ENCODE peak calls at places on chromosomes 4 and X, in eight cellular contexts. I is NT2/D1; N is stomach; A is lower lobe of right lung; J is mammary epithelial cell; V is CD8-positive, alpha-beta memory T cell; Q is psoas muscle; T is aorta. S is an unnamed sample.
A peak's percentile ranks its signal among the peaks of the same experiment; 100 is the strongest.

GRCh38 chrX:3638280-3638873 is 75.1 kb downstream of the PRKX start:
- DNase-seq in I (peak; percentile 16), N (peak; percentile 53), A (no peak), J (peak; percentile 20), V (no peak), Q (no peak), T (no peak), S (no peak)

GRCh38 chrX:16594490-16594889 is 55.5 kb upstream of the S100G start:
- DNase-seq in I (no peak), N (no peak), A (no peak), J (no peak), V (no peak), Q (no peak), T (no peak), S (no peak)

GRCh38 chr4:1598641-1599481 is 85.3 kb downstream of the FAM53A start:
- DNase-seq in I (no peak), N (no peak), A (peak; percentile 47), J (no peak), V (no peak), Q (peak; percentile 38), T (peak; percentile 34), S (no peak)

GRCh38 chr4:144831971-144832370 is 186.0 kb downstream of the HHIP start:
- DNase-seq in I (no peak), N (no peak), A (no peak), J (peak; percentile 8), V (no peak), Q (no peak), T (no peak), S (no peak)

GRCh38 chr4:43983610-43984009 is 465.0 kb downstream of the KCTD8 start:
- DNase-seq in I (no peak), N (no peak), A (no peak), J (no peak), V (no peak), Q (no peak), T (no peak), S (no peak)

GRCh38 chr4:122017296-122017695 is 65.4 kb upstream of the TRPC3 start:
- DNase-seq in I (no peak), N (no peak), A (no peak), J (no peak), V (no peak), Q (no peak), T (no peak), S (no peak)

GRCh38 chrX:133638285-133638684 is 223.0 kb upstream of the GPC4 start:
- DNase-seq in I (no peak), N (peak; percentile 35), A (no peak), J (peak; percentile 69), V (no peak), Q (no peak), T (no peak), S (no peak)

GRCh38 chrX:112211459-112211858 is 128.9 kb upstream of the TRPC5 start:
- DNase-seq in I (no peak), N (no peak), A (no peak), J (peak; percentile 8), V (no peak), Q (no peak), T (no peak), S (no peak)

GRCh38 chrX:83512111-83512510 is 4.0 kb downstream of the POU3F4 start:
- DNase-seq in I (no peak), N (no peak), A (no peak), J (no peak), V (no peak), Q (no peak), T (no peak), S (no peak)

GRCh38 chr4:17492058-17492741 is 19.7 kb downstream of the QDPR start:
- DNase-seq in I (no peak), N (no peak), A (no peak), J (no peak), V (no peak), Q (no peak), T (no peak), S (no peak)
- H3K36me3 ChIP-seq in I (peaks cover 73% of the 10 kb centered on the region), N (peaks cover 45% of the 10 kb centered on the region), A (peaks cover 82% of the 10 kb centered on the region), J (peaks cover 12% of the 10 kb centered on the region), V (peaks cover 21% of the 10 kb centered on the region), Q (peaks cover 4% of the 10 kb centered on the region), T (peaks cover 10% of the 10 kb centered on the region), S (peaks cover 51% of the 10 kb centered on the region)

GRCh38 chr4:91319869-91320268 is 983.9 kb upstream of the GRID2 start:
- DNase-seq in I (no peak), N (no peak), A (no peak), J (no peak), V (no peak), Q (no peak), T (no peak), S (no peak)
- H3K36me3 ChIP-seq in I (no peaks in the 10 kb centered on the region), N (no peaks in the 10 kb centered on the region), A (no peaks in the 10 kb centered on the region), J (no peaks in the 10 kb centered on the region), V (no peaks in the 10 kb centered on the region), Q (no peaks in the 10 kb centered on the region), T (no peaks in the 10 kb centered on the region), S (no peaks in the 10 kb centered on the region)

GRCh38 chr4:153372967-153373562 is 28.6 kb downstream of the MND1 start:
- DNase-seq in I (no peak), N (no peak), A (no peak), J (no peak), V (no peak), Q (no peak), T (no peak), S (no peak)
- H3K36me3 ChIP-seq in I (peaks cover 27% of the 10 kb centered on the region), N (no peaks in the 10 kb centered on the region), A (no peaks in the 10 kb centered on the region), J (no peaks in the 10 kb centered on the region), V (no peaks in the 10 kb centered on the region), Q (no peaks in the 10 kb centered on the region), T (no peaks in the 10 kb centered on the region), S (no peaks in the 10 kb centered on the region)

GRCh38 chr4:77062856-77063255 is 12.9 kb downstream of the CCNI start:
- DNase-seq in I (no peak), N (no peak), A (no peak), J (no peak), V (no peak), Q (no peak), T (no peak), S (no peak)
- H3K36me3 ChIP-seq in I (peaks cover 41% of the 10 kb centered on the region), N (peaks cover 38% of the 10 kb centered on the region), A (peaks cover 78% of the 10 kb centered on the region), J (peaks cover 47% of the 10 kb centered on the region), V (peaks cover 34% of the 10 kb centered on the region), Q (peaks cover 4% of the 10 kb centered on the region), T (peaks cover 1% of the 10 kb centered on the region), S (peaks cover 54% of the 10 kb centered on the region)

DNA sequence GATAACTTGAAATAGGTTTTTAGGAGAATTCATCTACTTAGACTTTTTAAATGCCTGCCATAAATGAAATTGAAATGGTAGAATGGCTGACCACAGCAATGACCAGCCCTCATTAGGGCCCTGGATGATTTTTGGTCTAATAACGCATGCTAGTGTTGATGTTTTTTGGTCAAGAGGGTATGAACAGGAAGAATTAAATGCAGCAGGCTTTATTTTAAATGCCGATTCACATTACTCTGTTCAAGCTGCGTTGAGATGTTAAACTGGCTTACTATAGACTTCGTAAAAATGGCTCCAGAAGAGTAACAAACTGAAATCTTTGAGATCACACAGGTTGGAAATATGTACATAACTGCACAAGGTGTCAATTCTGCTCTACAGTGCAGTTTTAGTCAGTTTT is 14.6 kb downstream of the DDX3X start:
- DNase-seq in I (no peak), N (no peak), A (no peak), J (no peak), V (no peak), Q (no peak), T (no peak), S (no peak)
- H3K36me3 ChIP-seq in I (peaks cover 57% of the 10 kb centered on the region), N (peaks cover 36% of the 10 kb centered on the region), A (peaks cover 59% of the 10 kb centered on the region), J (peaks cover 49% of the 10 kb centered on the region), V (peaks cover 42% of the 10 kb centered on the region), Q (no peaks in the 10 kb centered on the region), T (peaks cover 3% of the 10 kb centered on the region), S (peaks cover 69% of the 10 kb centered on the region)

GRCh38 chrX:155873203-155873602 is 7.9 kb upstream of the VAMP7 start:
- DNase-seq in I (no peak), N (no peak), A (no peak), J (no peak), V (no peak), Q (no peak), T (no peak), S (no peak)

GRCh38 chrX:155871934-155872333 is 9.2 kb upstream of the VAMP7 start:
- DNase-seq in I (no peak), N (no peak), A (no peak), J (no peak), V (no peak), Q (no peak), T (no peak), S (no peak)

GRCh38 chrX:155874571-155875244 is 6.4 kb upstream of the VAMP7 start:
- DNase-seq in I (no peak), N (no peak), A (no peak), J (no peak), V (no peak), Q (no peak), T (no peak), S (no peak)

GRCh38 chrX:155867821-155868220 is 13.3 kb upstream of the VAMP7 start:
- DNase-seq in I (no peak), N (no peak), A (no peak), J (no peak), V (no peak), Q (no peak), T (no peak), S (no peak)

DNA sequence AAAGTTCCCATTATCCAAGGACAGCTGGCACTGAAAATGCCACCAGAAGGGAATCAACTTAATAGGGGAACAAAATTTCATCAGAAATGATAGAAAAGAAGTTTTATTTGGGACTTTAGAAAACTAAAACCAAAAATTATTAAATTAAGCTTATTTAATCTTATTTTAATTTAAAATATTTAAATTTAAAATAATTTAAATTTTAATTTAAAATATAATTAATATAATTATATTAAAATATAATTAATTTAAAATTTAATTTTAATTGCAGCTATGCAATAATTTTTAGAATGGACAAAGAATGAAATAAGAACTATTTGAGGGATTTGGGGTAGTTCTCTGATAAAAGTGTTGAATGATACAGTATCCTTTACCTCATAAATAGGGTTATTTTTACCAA is 10.2 kb upstream of the VAMP7 start:
- DNase-seq in I (no peak), N (no peak), A (no peak), J (no peak), V (no peak), Q (no peak), T (no peak), S (no peak)
- H3K36me3 ChIP-seq in I (no peaks in the 10 kb centered on the region), N (no peaks in the 10 kb centered on the region), A (no peaks in the 10 kb centered on the region), J (no peaks in the 10 kb centered on the region), V (no peaks in the 10 kb centered on the region), Q (no peaks in the 10 kb centered on the region), T (no peaks in the 10 kb centered on the region), S (no peaks in the 10 kb centered on the region)

GRCh38 chr4:139506774-139507173 is 49.2 kb downstream of the SETD7 start:
- DNase-seq in I (no peak), N (no peak), A (no peak), J (no peak), V (no peak), Q (no peak), T (peak; percentile 28), S (no peak)
- H3K36me3 ChIP-seq in I (peaks cover 40% of the 10 kb centered on the region), N (peaks cover 24% of the 10 kb centered on the region), A (peaks cover 54% of the 10 kb centered on the region), J (peaks cover 10% of the 10 kb centered on the region), V (no peaks in the 10 kb centered on the region), Q (no peaks in the 10 kb centered on the region), T (peaks cover 9% of the 10 kb centered on the region), S (peaks cover 33% of the 10 kb centered on the region)

S was measured in right atrium auricular region.